ENCODE peak calls at places on chromosome 2, in nine cellular contexts. J, Z, S, V, Q, N, B, E and G are unnamed samples.

GRCh38 chr2:85766214-85766613 is 12.4 kb downstream of the ATOH8 start:
- DNase-seq in S (no peak), E (no peak), J (no peak), N (no peak), V (no peak), Z (no peak), Q (no peak), B (no peak), G (no peak)

GRCh38 chr2:127196998-127197397 is 23.1 kb downstream of the CYP27C1 start:
- DNase-seq in J (no peak), Q (peak), E (no peak), S (no peak), B (no peak), V (no peak), Z (no peak), N (no peak), G (no peak)

GRCh38 chr2:38430603-38431002 is 53.5 kb upstream of the ATL2 start:
- DNase-seq in N (no peak), B (no peak), E (no peak), Q (no peak), Z (no peak), V (no peak), S (no peak), J (no peak), G (no peak)

GRCh38 chr2:20642026-20642971 is 8.6 kb downstream of the HS1BP3 start:
- DNase-seq in N (peak), Z (peak), E (peak), B (peak), V (peak), Q (peak), J (peak), S (peak), G (peak)

GRCh38 chr2:4561206-4561605 is 857.8 kb downstream of the DCDC2C start:
- DNase-seq in V (no peak), J (no peak), S (no peak), N (no peak), E (no peak), Q (no peak), B (no peak), Z (no peak), G (no peak)

GRCh38 chr2:70078384-70078783 is 8.9 kb upstream of the PCBP1 start:
- DNase-seq in E (no peak), B (no peak), J (no peak), N (no peak), S (no peak), Q (no peak), V (no peak), Z (no peak), G (no peak)

GRCh38 chr2:142935563-142936089 is 58.2 kb downstream of the KYNU start:
- DNase-seq in S (no peak), Q (no peak), J (no peak), V (no peak), Z (no peak), B (no peak), E (no peak), N (no peak), G (no peak)

GRCh38 chr2:44126106-44126797 is 42.4 kb upstream of the PPM1B start:
- DNase-seq in Z (no peak), V (no peak), S (no peak), N (no peak), Q (no peak), E (peak), J (no peak), B (no peak), G (no peak)

GRCh38 chr2:200208041-200208440 is 98.5 kb upstream of the SPATS2L start:
- DNase-seq in V (no peak), N (no peak), Q (no peak), J (no peak), S (no peak), B (no peak), E (no peak), Z (no peak), G (no peak)

GRCh38 chr2:177772529-177772928 is 300.0 kb downstream of the PDE11A start:
- DNase-seq in S (no peak), Z (no peak), N (no peak), Q (peak), E (no peak), B (peak), J (no peak), V (peak), G (no peak)

GRCh38 chr2:237191693-237192076 is 106.0 kb downstream of the COPS8 start:
- DNase-seq in Z (no peak), E (no peak), Q (no peak), S (no peak), V (peak), B (no peak), N (peak), J (no peak), G (no peak)

GRCh38 chr2:225737556-225737955 is 338.0 kb downstream of the NYAP2 start:
- DNase-seq in E (no peak), Q (no peak), S (no peak), V (peak), J (no peak), B (peak), Z (no peak), N (no peak), G (no peak)

GRCh38 chr2:96414161-96414713 is 78.7 kb downstream of the NCAPH start:
- DNase-seq in B (no peak), Z (no peak), S (no peak), E (no peak), Q (no peak), N (no peak), J (no peak), V (no peak), G (no peak)

GRCh38 chr2:222169346-222169745 is 129.5 kb downstream of the PAX3 start:
- DNase-seq in S (no peak), Z (no peak), B (peak), E (no peak), J (no peak), V (no peak), Q (no peak), N (no peak), G (no peak)

GRCh38 chr2:73356097-73356496 is 29.5 kb upstream of the ALMS1 start:
- DNase-seq in J (no peak), N (no peak), Q (no peak), E (no peak), B (no peak), S (no peak), V (no peak), Z (no peak), G (no peak)

GRCh38 chr2:240957656-240958365 is 40.6 kb upstream of the SNED1 start:
- DNase-seq in E (peak), V (peak), N (peak), B (no peak), Q (no peak), S (no peak), Z (no peak), J (no peak), G (no peak)

GRCh38 chr2:118874324-118874723 is 26.9 kb upstream of the EN1 start:
- DNase-seq in Z (no peak), B (no peak), J (no peak), S (no peak), Q (no peak), N (no peak), V (no peak), E (no peak), G (no peak)

GRCh38 chr2:54945401-54946219 is 104.6 kb downstream of the RTN4 start:
- DNase-seq in Z (no peak), S (peak), E (peak), J (no peak), B (peak), V (peak), Q (peak), N (peak), G (no peak)

GRCh38 chr2:17626986-17627385 is 86.5 kb downstream of the VSNL1 start:
- DNase-seq in B (no peak), E (no peak), N (no peak), Q (no peak), Z (no peak), J (no peak), V (no peak), S (no peak), G (no peak)

GRCh38 chr2:67456441-67456840 is 59.3 kb downstream of the ETAA1 start:
- DNase-seq in N (no peak), V (no peak), Q (no peak), B (no peak), S (no peak), E (no peak), J (no peak), Z (no peak), G (no peak)

GRCh38 chr2:55555977-55556376 is 36.5 kb downstream of the CFAP36 start:
- DNase-seq in B (no peak), Z (no peak), N (no peak), V (peak), Q (no peak), E (no peak), J (no peak), S (no peak), G (no peak)